ENCODE peak calls at places on chromosomes 1 and 21, in seven cellular contexts. One of them, this sample, is unnamed.
A peak's percentile ranks its signal among the peaks of the same experiment; 100 is the strongest.

GRCh38 chr1:31396633-31397351 is 16.2 kb upstream of the SERINC2 start:
- DNase-seq in astrocyte of the spinal cord: no peak
- DNase-seq in esophagus muscularis mucosa: no peak
- DNase-seq in GM13977: no peak
- DNase-seq in esophagus squamous epithelium: no peak
- DNase-seq in thyroid gland: no peak
- DNase-seq in chondrocyte: no peak
- DNase-seq in this sample: no peak

GRCh38 chr1:239616686-239617085 is 230.3 kb downstream of the CHRM3 start:
- DNase-seq in esophagus muscularis mucosa: no peak
- DNase-seq in astrocyte of the spinal cord: no peak
- DNase-seq in thyroid gland: no peak
- DNase-seq in GM13977: no peak
- DNase-seq in esophagus squamous epithelium: no peak
- DNase-seq in chondrocyte: no peak
- DNase-seq in this sample: no peak

GRCh38 chr1:246795094-246795671 is 71.0 kb downstream of the SCCPDH start:
- DNase-seq in astrocyte of the spinal cord: no peak
- DNase-seq in chondrocyte: peak; percentile 78
- DNase-seq in esophagus squamous epithelium: no peak
- DNase-seq in thyroid gland: no peak
- DNase-seq in GM13977: no peak
- DNase-seq in esophagus muscularis mucosa: no peak
- DNase-seq in this sample: no peak

GRCh38 chr1:119743308-119743707 is 25.4 kb downstream of the HMGCS2 start:
- DNase-seq in esophagus squamous epithelium: no peak
- DNase-seq in GM13977: no peak
- DNase-seq in esophagus muscularis mucosa: no peak
- DNase-seq in astrocyte of the spinal cord: no peak
- DNase-seq in chondrocyte: no peak
- DNase-seq in thyroid gland: peak; percentile 49
- DNase-seq in this sample: no peak

GRCh38 chr1:215651867-215652266 is 84.8 kb downstream of the KCTD3 start:
- DNase-seq in GM13977: no peak
- DNase-seq in esophagus squamous epithelium: no peak
- DNase-seq in chondrocyte: no peak
- DNase-seq in esophagus muscularis mucosa: no peak
- DNase-seq in astrocyte of the spinal cord: no peak
- DNase-seq in thyroid gland: no peak
- DNase-seq in this sample: no peak

GRCh38 chr1:117059334-117059677 is 820 bp upstream of the TTF2 start:
- DNase-seq in GM13977: peak; percentile 45
- DNase-seq in astrocyte of the spinal cord: no peak
- DNase-seq in chondrocyte: no peak
- DNase-seq in thyroid gland: peak; percentile 82
- DNase-seq in esophagus squamous epithelium: no peak
- DNase-seq in esophagus muscularis mucosa: peak; percentile 90
- DNase-seq in this sample: no peak

GRCh38 chr1:157315544-157315943 is 177.3 kb upstream of the ETV3 start:
- DNase-seq in thyroid gland: no peak
- DNase-seq in chondrocyte: no peak
- DNase-seq in astrocyte of the spinal cord: no peak
- DNase-seq in esophagus squamous epithelium: no peak
- DNase-seq in GM13977: no peak
- DNase-seq in esophagus muscularis mucosa: no peak
- DNase-seq in this sample: no peak

GRCh38 chr1:207256869-207257268 is 64.6 kb upstream of the CD55 start:
- DNase-seq in esophagus squamous epithelium: no peak
- DNase-seq in chondrocyte: no peak
- DNase-seq in thyroid gland: no peak
- DNase-seq in GM13977: no peak
- DNase-seq in esophagus muscularis mucosa: no peak
- DNase-seq in astrocyte of the spinal cord: no peak
- DNase-seq in this sample: no peak

GRCh38 chr1:187443939-187444338 is 615.2 kb downstream of the PLA2G4A start:
- DNase-seq in GM13977: no peak
- DNase-seq in chondrocyte: no peak
- DNase-seq in esophagus squamous epithelium: no peak
- DNase-seq in thyroid gland: no peak
- DNase-seq in esophagus muscularis mucosa: no peak
- DNase-seq in astrocyte of the spinal cord: no peak
- DNase-seq in this sample: no peak

GRCh38 chr1:35930593-35931423 is at the start of gene AGO3:
- DNase-seq in GM13977: peak; percentile 96
- DNase-seq in astrocyte of the spinal cord: peak; percentile 83
- DNase-seq in esophagus muscularis mucosa: peak; percentile 93
- DNase-seq in thyroid gland: peak; percentile 95
- DNase-seq in chondrocyte: peak; percentile 94
- DNase-seq in esophagus squamous epithelium: peak; percentile 26
- DNase-seq in this sample: peak; percentile 93

GRCh38 chr1:239233626-239234025 is 152.7 kb upstream of the CHRM3 start:
- DNase-seq in chondrocyte: no peak
- DNase-seq in GM13977: no peak
- DNase-seq in thyroid gland: peak; percentile 47
- DNase-seq in esophagus muscularis mucosa: no peak
- DNase-seq in esophagus squamous epithelium: no peak
- DNase-seq in astrocyte of the spinal cord: no peak
- DNase-seq in this sample: no peak

GRCh38 chr1:160859166-160859565 is 3.5 kb downstream of the CD244 start:
- DNase-seq in astrocyte of the spinal cord: no peak
- DNase-seq in GM13977: no peak
- DNase-seq in esophagus squamous epithelium: no peak
- DNase-seq in esophagus muscularis mucosa: peak; percentile 50
- DNase-seq in thyroid gland: no peak
- DNase-seq in chondrocyte: no peak
- DNase-seq in this sample: peak; percentile 54

GRCh38 chr1:31576201-31576669 is at the start of gene TINAGL1:
- DNase-seq in esophagus muscularis mucosa: no peak
- DNase-seq in GM13977: no peak
- DNase-seq in astrocyte of the spinal cord: no peak
- DNase-seq in thyroid gland: peak; percentile 90
- DNase-seq in chondrocyte: no peak
- DNase-seq in esophagus squamous epithelium: no peak
- DNase-seq in this sample: peak; percentile 69

GRCh38 chr1:60281360-60281932 is 207.9 kb upstream of the C1orf87 start:
- DNase-seq in esophagus squamous epithelium: no peak
- DNase-seq in astrocyte of the spinal cord: peak; percentile 80
- DNase-seq in chondrocyte: no peak
- DNase-seq in thyroid gland: peak; percentile 67
- DNase-seq in esophagus muscularis mucosa: no peak
- DNase-seq in GM13977: peak; percentile 52
- DNase-seq in this sample: peak; percentile 85

GRCh38 chr1:56249244-56249643 is 330.1 kb downstream of the PLPP3 start:
- DNase-seq in esophagus squamous epithelium: no peak
- DNase-seq in astrocyte of the spinal cord: no peak
- DNase-seq in GM13977: no peak
- DNase-seq in thyroid gland: no peak
- DNase-seq in chondrocyte: no peak
- DNase-seq in esophagus muscularis mucosa: no peak
- DNase-seq in this sample: no peak

GRCh38 chr1:221793439-221794078 is 51.7 kb upstream of the DUSP10 start:
- DNase-seq in GM13977: peak; percentile 53
- DNase-seq in chondrocyte: no peak
- DNase-seq in esophagus squamous epithelium: no peak
- DNase-seq in esophagus muscularis mucosa: no peak
- DNase-seq in thyroid gland: no peak
- DNase-seq in astrocyte of the spinal cord: no peak
- DNase-seq in this sample: no peak

GRCh38 chr1:219387211-219387610 is 213.5 kb downstream of the LYPLAL1 start:
- DNase-seq in esophagus squamous epithelium: no peak
- DNase-seq in astrocyte of the spinal cord: no peak
- DNase-seq in GM13977: no peak
- DNase-seq in thyroid gland: no peak
- DNase-seq in esophagus muscularis mucosa: no peak
- DNase-seq in chondrocyte: no peak
- DNase-seq in this sample: no peak

GRCh38 chr1:116738673-116739370 is 15.4 kb upstream of the CD2 start:
- DNase-seq in thyroid gland: no peak
- DNase-seq in chondrocyte: no peak
- DNase-seq in astrocyte of the spinal cord: no peak
- DNase-seq in esophagus muscularis mucosa: no peak
- DNase-seq in GM13977: peak; percentile 76
- DNase-seq in esophagus squamous epithelium: no peak
- DNase-seq in this sample: no peak

GRCh38 chr1:43427524-43427923 is 26.2 kb downstream of the HYI start:
- DNase-seq in chondrocyte: no peak
- DNase-seq in astrocyte of the spinal cord: no peak
- DNase-seq in esophagus muscularis mucosa: no peak
- DNase-seq in thyroid gland: peak; percentile 86
- DNase-seq in esophagus squamous epithelium: no peak
- DNase-seq in GM13977: no peak
- DNase-seq in this sample: no peak

GRCh38 chr1:3712573-3713535 is 39.4 kb upstream of the CCDC27 start:
- DNase-seq in astrocyte of the spinal cord: no peak
- DNase-seq in thyroid gland: peak; percentile 48
- DNase-seq in GM13977: no peak
- DNase-seq in esophagus muscularis mucosa: no peak
- DNase-seq in esophagus squamous epithelium: no peak
- DNase-seq in chondrocyte: no peak
- DNase-seq in this sample: no peak

GRCh38 chr1:47416319-47417128 is 439 bp downstream of the FOXE3 start:
- DNase-seq in esophagus squamous epithelium: no peak
- DNase-seq in astrocyte of the spinal cord: no peak
- DNase-seq in esophagus muscularis mucosa: no peak
- DNase-seq in thyroid gland: no peak
- DNase-seq in GM13977: no peak
- DNase-seq in chondrocyte: no peak
- DNase-seq in this sample: no peak

GRCh38 chr1:183365093-183365492 is 53.1 kb downstream of the NMNAT2 start:
- DNase-seq in GM13977: no peak
- DNase-seq in esophagus squamous epithelium: no peak
- DNase-seq in astrocyte of the spinal cord: no peak
- DNase-seq in thyroid gland: no peak
- DNase-seq in chondrocyte: no peak
- DNase-seq in esophagus muscularis mucosa: no peak
- DNase-seq in this sample: no peak

GRCh38 chr21:36780861-36781260 is 81.9 kb downstream of the SIM2 start:
- DNase-seq in astrocyte of the spinal cord: no peak
- DNase-seq in thyroid gland: no peak
- DNase-seq in chondrocyte: no peak
- DNase-seq in esophagus muscularis mucosa: no peak
- DNase-seq in esophagus squamous epithelium: no peak
- DNase-seq in GM13977: no peak
- DNase-seq in this sample: no peak

GRCh38 chr1:184457500-184457899 is 70.7 kb downstream of the C1orf21 start:
- DNase-seq in esophagus squamous epithelium: no peak
- DNase-seq in esophagus muscularis mucosa: no peak
- DNase-seq in astrocyte of the spinal cord: peak; percentile 1
- DNase-seq in chondrocyte: no peak
- DNase-seq in thyroid gland: no peak
- DNase-seq in GM13977: no peak
- DNase-seq in this sample: no peak
- TF ChIP-seq CTCF in esophagus squamous epithelium: no peak
- TF ChIP-seq CTCF in esophagus muscularis mucosa: no peak
- TF ChIP-seq CTCF in astrocyte of the spinal cord: no peak
- TF ChIP-seq CTCF in chondrocyte: no peak
- TF ChIP-seq CTCF in thyroid gland: no peak
- TF ChIP-seq CTCF in GM13977: no peak
- TF ChIP-seq CTCF in this sample: no peak

DNA sequence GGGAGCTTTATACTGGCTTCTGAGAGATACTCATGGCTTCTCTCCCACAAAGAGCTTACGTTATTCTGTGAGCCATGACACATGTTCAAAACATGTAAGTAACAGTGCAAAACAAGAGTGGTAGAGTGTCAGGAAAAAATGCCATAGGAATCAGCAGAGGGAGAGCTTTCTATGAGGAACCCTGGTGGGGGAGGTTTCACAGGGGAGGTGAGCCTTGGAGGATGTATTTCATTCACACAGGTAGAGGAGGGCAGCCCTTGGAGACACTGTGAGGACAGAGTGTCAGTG is 72.7 kb upstream of the LYST start:
- DNase-seq in esophagus squamous epithelium: no peak
- DNase-seq in astrocyte of the spinal cord: no peak
- DNase-seq in esophagus muscularis mucosa: no peak
- DNase-seq in chondrocyte: no peak
- DNase-seq in thyroid gland: no peak
- DNase-seq in GM13977: no peak
- DNase-seq in this sample: no peak
- TF ChIP-seq CTCF in esophagus squamous epithelium: no peak
- TF ChIP-seq CTCF in astrocyte of the spinal cord: no peak
- TF ChIP-seq CTCF in esophagus muscularis mucosa: no peak
- TF ChIP-seq CTCF in chondrocyte: no peak
- TF ChIP-seq CTCF in thyroid gland: no peak
- TF ChIP-seq CTCF in GM13977: no peak
- TF ChIP-seq CTCF in this sample: no peak

GRCh38 chr1:94276900-94277581 is 39.7 kb upstream of the ARHGAP29 start:
- DNase-seq in thyroid gland: no peak
- DNase-seq in GM13977: no peak
- DNase-seq in chondrocyte: no peak
- DNase-seq in astrocyte of the spinal cord: peak; percentile 55
- DNase-seq in esophagus squamous epithelium: no peak
- DNase-seq in esophagus muscularis mucosa: no peak
- DNase-seq in this sample: no peak

GRCh38 chr1:94273111-94273510 is 35.7 kb upstream of the ARHGAP29 start:
- DNase-seq in esophagus squamous epithelium: no peak
- DNase-seq in GM13977: no peak
- DNase-seq in esophagus muscularis mucosa: no peak
- DNase-seq in astrocyte of the spinal cord: no peak
- DNase-seq in chondrocyte: no peak
- DNase-seq in thyroid gland: no peak
- DNase-seq in this sample: no peak

GRCh38 chr1:94272388-94272787 is 35.0 kb upstream of the ARHGAP29 start:
- DNase-seq in esophagus squamous epithelium: no peak
- DNase-seq in esophagus muscularis mucosa: no peak
- DNase-seq in thyroid gland: no peak
- DNase-seq in GM13977: no peak
- DNase-seq in chondrocyte: no peak
- DNase-seq in astrocyte of the spinal cord: no peak
- DNase-seq in this sample: no peak

GRCh38 chr1:94275116-94275515 is 37.7 kb upstream of the ARHGAP29 start:
- DNase-seq in esophagus muscularis mucosa: no peak
- DNase-seq in chondrocyte: no peak
- DNase-seq in thyroid gland: no peak
- DNase-seq in esophagus squamous epithelium: no peak
- DNase-seq in GM13977: no peak
- DNase-seq in astrocyte of the spinal cord: no peak
- DNase-seq in this sample: no peak

GRCh38 chr1:94274561-94274960 is 37.2 kb upstream of the ARHGAP29 start:
- DNase-seq in astrocyte of the spinal cord: no peak
- DNase-seq in chondrocyte: no peak
- DNase-seq in GM13977: no peak
- DNase-seq in esophagus squamous epithelium: no peak
- DNase-seq in thyroid gland: no peak
- DNase-seq in esophagus muscularis mucosa: no peak
- DNase-seq in this sample: no peak
- TF ChIP-seq CTCF in astrocyte of the spinal cord: no peak
- TF ChIP-seq CTCF in chondrocyte: no peak
- TF ChIP-seq CTCF in GM13977: no peak
- TF ChIP-seq CTCF in esophagus squamous epithelium: no peak
- TF ChIP-seq CTCF in thyroid gland: no peak
- TF ChIP-seq CTCF in esophagus muscularis mucosa: no peak
- TF ChIP-seq CTCF in this sample: no peak

DNA sequence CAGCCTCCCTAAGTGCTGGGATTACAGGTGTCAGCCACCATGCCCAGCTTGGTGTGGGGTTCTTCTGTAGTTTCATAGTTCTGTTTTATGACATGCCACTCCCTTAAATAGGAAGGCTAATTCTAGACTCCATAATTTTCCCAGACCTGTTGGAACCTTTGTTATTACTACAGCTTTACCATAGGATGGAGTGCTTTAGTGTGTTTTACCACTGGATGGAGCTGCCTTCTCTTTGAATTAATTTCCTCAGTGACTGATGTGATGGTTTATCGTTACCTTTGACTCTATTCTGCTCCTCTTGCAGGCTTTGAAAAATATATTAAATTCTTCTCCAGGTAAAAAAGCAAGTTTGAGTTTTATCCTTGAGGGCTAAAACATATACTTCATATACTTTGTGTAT is 84.6 kb upstream of the NEK7 start:
- DNase-seq in GM13977: no peak
- DNase-seq in esophagus squamous epithelium: no peak
- DNase-seq in thyroid gland: no peak
- DNase-seq in astrocyte of the spinal cord: no peak
- DNase-seq in esophagus muscularis mucosa: no peak
- DNase-seq in chondrocyte: no peak
- DNase-seq in this sample: no peak
- TF ChIP-seq CTCF in GM13977: no peak
- TF ChIP-seq CTCF in esophagus squamous epithelium: no peak
- TF ChIP-seq CTCF in thyroid gland: no peak
- TF ChIP-seq CTCF in astrocyte of the spinal cord: peak; percentile 32
- TF ChIP-seq CTCF in esophagus muscularis mucosa: no peak
- TF ChIP-seq CTCF in chondrocyte: peak; percentile 73
- TF ChIP-seq CTCF in this sample: peak; percentile 34

This sample was measured in osteocyte.